ENCODE peak calls at places on chromosomes 1 and 21, in four cellular contexts. I is IMR-90, L is LHCN-M2, R is hypothalamus. A is an unnamed sample.

GRCh38 chr1:190762325-190762724 is 284.7 kb upstream of the BRINP3 start:
- DNase-seq in L (no peak), R (no peak), I (no peak), A (no peak)

GRCh38 chr1:30782361-30783243 is 25.0 kb upstream of the LAPTM5 start:
- DNase-seq in R (no peak), L (peak; percentile 51), I (peak; percentile 45), A (peak; percentile 60)

GRCh38 chr1:59146651-59147358 is 150.1 kb upstream of the FGGY start:
- DNase-seq in I (peak; percentile 28), L (peak; percentile 69), R (no peak), A (no peak)

GRCh38 chr21:41926068-41926806 is 27.6 kb downstream of the C2CD2 start:
- DNase-seq in R (no peak), I (peak; percentile 66), L (peak; percentile 70), A (peak; percentile 4)

GRCh38 chr1:192967211-192967877 is 91.8 kb downstream of the UCHL5 start:
- DNase-seq in R (no peak), I (no peak), L (no peak), A (no peak)

GRCh38 chr1:91021686-91022517 is at the start of gene ZNF644:
- DNase-seq in R (peak; percentile 73), I (peak; percentile 84), L (peak; percentile 95), A (peak; percentile 91)

GRCh38 chr1:9753121-9753531 is 70.6 kb downstream of the CLSTN1 start:
- DNase-seq in R (no peak), L (peak; percentile 53), I (peak; percentile 86), A (peak; percentile 76)

GRCh38 chr1:246106342-246106763 is 400.7 kb downstream of the SMYD3 start:
- DNase-seq in I (no peak), L (peak; percentile 11), R (no peak), A (no peak)

GRCh38 chr1:175599212-175599681 is 144.1 kb downstream of the TNR start:
- DNase-seq in I (no peak), L (no peak), R (no peak), A (peak; percentile 57)

GRCh38 chr1:225631041-225631663 is 21.8 kb downstream of the ENAH start:
- DNase-seq in L (no peak), R (no peak), I (no peak), A (no peak)

GRCh38 chr1:207397525-207397926 is 56.6 kb upstream of the CR2 start:
- DNase-seq in L (peak; percentile 48), R (no peak), I (no peak), A (no peak)

GRCh38 chr1:29120955-29121485 is 2.7 kb downstream of the TMEM200B start:
- DNase-seq in L (no peak), I (peak; percentile 16), R (no peak), A (no peak)

GRCh38 chr1:6006882-6007281 is 14.7 kb upstream of the NPHP4 start:
- DNase-seq in R (no peak), I (no peak), L (no peak), A (peak; percentile 23)

GRCh38 chr1:116458695-116459094 is 85.7 kb downstream of the ATP1A1 start:
- DNase-seq in I (no peak), R (no peak), L (no peak), A (no peak)

GRCh38 chr1:10338611-10339010 is 60.3 kb upstream of the PGD start:
- DNase-seq in R (no peak), L (no peak), I (no peak), A (no peak)

GRCh38 chr1:156346636-156347035 is 8.3 kb downstream of the TSACC start:
- DNase-seq in I (peak; percentile 55), L (no peak), R (no peak), A (no peak)

GRCh38 chr1:1430114-1430982 is 5.1 kb upstream of the VWA1 start:
- DNase-seq in I (peak; percentile 50), L (peak; percentile 75), R (peak; percentile 43), A (peak; percentile 36)

GRCh38 chr1:40078512-40079333 is 18.3 kb downstream of the PPT1 start:
- DNase-seq in L (peak; percentile 69), R (no peak), I (peak; percentile 46), A (peak; percentile 54)

GRCh38 chr1:27348861-27349783 is 7.3 kb downstream of the SYTL1 start:
- DNase-seq in R (no peak), I (no peak), L (no peak), A (peak; percentile 73)

GRCh38 chr1:66628951-66629350 is 95.0 kb downstream of the SGIP1 start:
- DNase-seq in I (no peak), L (no peak), R (no peak), A (no peak)

GRCh38 chr21:43719748-43720538 is 1.0 kb downstream of the PDXK start:
- DNase-seq in L (no peak), I (no peak), R (no peak), A (no peak)

GRCh38 chr1:117653732-117654484 is 48.1 kb downstream of the TENT5C start:
- DNase-seq in I (no peak), L (no peak), R (no peak), A (no peak)

GRCh38 chr1:67676946-67677345 is 8.1 kb upstream of the GADD45A start:
- DNase-seq in I (no peak), L (no peak), R (no peak), A (no peak)

GRCh38 chr1:201499795-201500669 is 6.9 kb downstream of the CSRP1 start:
- DNase-seq in I (no peak), R (peak; percentile 69), L (no peak), A (peak; percentile 40)